ENCODE peak calls at places on chromosome 16, in four cellular contexts. U is Peyer's patch; Q is naive thymus-derived CD4-positive, alpha-beta T cell; L is endodermal cell. P is an unnamed sample.

GRCh38 chr16:18958621-18959578 is 24.8 kb upstream of the TMC7 start:
- DNase-seq in U (no peak), Q (no peak), L (no peak), P (no peak)

GRCh38 chr16:23145608-23146007 is 3.6 kb downstream of the USP31 start:
- DNase-seq in U (no peak), Q (no peak), L (no peak), P (no peak)

GRCh38 chr16:88387941-88388627 is 5.3 kb downstream of the ZNF469 start:
- DNase-seq in U (no peak), Q (no peak), L (no peak), P (no peak)

GRCh38 chr16:52050418-52050817 is 496.5 kb downstream of the TOX3 start:
- DNase-seq in U (no peak), Q (no peak), L (no peak), P (no peak)

GRCh38 chr16:77603656-77604055 is 118.7 kb upstream of the NUDT7 start:
- DNase-seq in U (no peak), Q (no peak), L (no peak), P (no peak)

GRCh38 chr16:29111421-29111820 is 126.6 kb downstream of the LAT start:
- DNase-seq in U (no peak), Q (no peak), L (no peak), P (no peak)

GRCh38 chr16:11448796-11449416 is 103.6 kb downstream of the RMI2 start:
- DNase-seq in U (no peak), Q (no peak), L (no peak), P (no peak)

GRCh38 chr16:2912330-2913199 is 834 bp downstream of the FLYWCH1 start:
- DNase-seq in U (peak; percentile 65), Q (peak; percentile 34), L (peak; percentile 68), P (peak; percentile 38)

GRCh38 chr16:8026450-8026849 is 563.9 kb downstream of the TMEM114 start:
- DNase-seq in U (no peak), Q (no peak), L (peak; percentile 86), P (peak; percentile 20)

GRCh38 chr16:11725457-11725856 is 17.2 kb downstream of the TXNDC11 start:
- DNase-seq in U (no peak), Q (no peak), L (no peak), P (no peak)

GRCh38 chr16:11792404-11793260 is 4.4 kb downstream of the ZC3H7A start:
- DNase-seq in U (peak; percentile 75), Q (peak; percentile 47), L (no peak), P (no peak)

GRCh38 chr16:84156342-84156784 is 11.3 kb downstream of the DNAAF1 start:
- DNase-seq in U (no peak), Q (no peak), L (no peak), P (no peak)

GRCh38 chr16:1932050-1933028 is 10.7 kb downstream of the MSRB1 start:
- DNase-seq in U (peak; percentile 62), Q (no peak), L (peak; percentile 86), P (peak; percentile 90)

GRCh38 chr16:28985611-28986041 is 774 bp downstream of the LAT start:
- DNase-seq in U (no peak), Q (no peak), L (no peak), P (peak; percentile 28)

GRCh38 chr16:57304169-57305061 is 19.9 kb upstream of the PLLP start:
- DNase-seq in U (peak; percentile 72), Q (no peak), L (no peak), P (no peak)

GRCh38 chr16:89906141-89907025 is 12.3 kb upstream of the MC1R start:
- DNase-seq in U (no peak), Q (no peak), L (no peak), P (no peak)

GRCh38 chr16:31112711-31113419 is 4.6 kb upstream of the KAT8 start:
- DNase-seq in U (no peak), Q (no peak), L (no peak), P (peak; percentile 10)

GRCh38 chr16:15899538-15900100 is 11.2 kb upstream of the CEP20 start:
- DNase-seq in U (peak; percentile 80), Q (no peak), L (peak; percentile 71), P (no peak)

GRCh38 chr16:27446721-27447120 is 44.7 kb downstream of the IL21R start:
- DNase-seq in U (peak; percentile 80), Q (peak; percentile 85), L (no peak), P (no peak)

GRCh38 chr16:72937916-72938315 is 110.0 kb downstream of the ZFHX3 start:
- DNase-seq in U (no peak), Q (no peak), L (no peak), P (no peak)

GRCh38 chr16:10970065-10970464 is 25.7 kb downstream of the CLEC16A start:
- DNase-seq in U (no peak), Q (no peak), L (no peak), P (no peak)

GRCh38 chr16:79484237-79484636 is 116.3 kb downstream of the MAF start:
- DNase-seq in U (no peak), Q (no peak), L (no peak), P (no peak)

GRCh38 chr16:88374736-88375135 is 8.0 kb upstream of the ZNF469 start:
- DNase-seq in U (no peak), Q (no peak), L (no peak), P (no peak)

GRCh38 chr16:3461120-3461519 is 17.6 kb downstream of the NAA60 start:
- DNase-seq in U (peak; percentile 47), Q (peak; percentile 70), L (peak; percentile 66), P (peak; percentile 29)

GRCh38 chr16:72939247-72939646 is 108.7 kb downstream of the ZFHX3 start:
- DNase-seq in U (no peak), Q (no peak), L (no peak), P (no peak)

GRCh38 chr16:51039638-51040331 is 111.3 kb downstream of the SALL1 start:
- DNase-seq in U (no peak), Q (no peak), L (peak; percentile 60), P (no peak)

GRCh38 chr16:66604376-66605176 is at the start of gene CMTM3:
- DNase-seq in U (peak; percentile 79), Q (peak; percentile 76), L (peak; percentile 93), P (peak; percentile 98)

GRCh38 chr16:11625769-11626168 is 39.0 kb upstream of the LITAF start:
- DNase-seq in U (no peak), Q (no peak), L (no peak), P (no peak)

GRCh38 chr16:5508371-5508770 is 410.8 kb upstream of the EEF2KMT start:
- DNase-seq in U (no peak), Q (no peak), L (no peak), P (no peak)

DNA sequence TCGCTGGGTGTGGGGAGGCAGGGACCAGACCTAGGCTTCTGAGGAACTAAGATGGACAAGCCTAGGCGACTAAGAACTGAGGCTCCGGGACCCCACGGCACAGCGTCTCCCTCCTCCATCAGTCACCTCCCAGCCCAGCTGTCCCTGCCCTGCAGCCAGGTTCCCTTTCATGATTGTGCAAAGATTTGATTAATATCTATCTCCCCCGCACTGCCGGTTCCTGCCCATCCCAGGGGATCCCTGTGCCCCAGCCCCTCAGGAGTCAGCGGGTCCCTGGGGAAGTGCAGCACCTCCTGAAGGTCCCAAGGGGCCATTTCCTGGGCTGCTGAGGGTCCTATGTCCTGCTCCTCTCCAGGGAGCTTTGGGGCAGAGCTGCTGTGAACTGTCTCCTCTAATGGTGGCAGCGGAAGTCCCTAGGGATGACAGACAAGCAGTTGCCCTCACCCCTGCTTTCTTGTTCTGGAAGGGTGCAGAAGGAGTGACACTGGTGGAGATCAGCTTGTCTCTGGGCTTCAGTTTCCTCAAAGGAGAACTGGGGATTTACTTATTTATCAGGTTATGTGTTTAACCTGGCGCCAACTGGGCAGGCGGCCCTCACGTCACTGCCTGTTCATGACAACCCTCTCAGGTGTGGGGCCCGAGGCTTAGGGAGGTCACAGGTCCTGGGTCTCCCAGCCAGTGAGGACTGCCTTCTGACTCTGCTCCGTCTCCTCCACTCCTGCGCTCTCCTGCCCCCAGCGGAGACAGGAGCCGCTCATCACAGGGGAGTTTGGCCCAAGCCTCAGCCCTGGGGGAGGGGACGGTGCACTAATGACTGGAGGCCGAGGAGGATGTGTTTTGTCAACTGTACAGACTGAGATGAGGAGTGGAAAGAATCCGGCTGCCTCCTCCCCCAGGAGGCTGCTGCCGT is 1.9 kb upstream of the C16orf74 start:
- DNase-seq in U (no peak), Q (no peak), L (peak; percentile 88), P (peak; percentile 86)
- H3K4me3 ChIP-seq in U (no peak overlapping the region), Q (no peak overlapping the region), L (no peak overlapping the region), P (no peak overlapping the region)

GRCh38 chr16:81376880-81377279 is 62.1 kb downstream of the GAN start:
- DNase-seq in U (no peak), Q (no peak), L (no peak), P (no peak)
- H3K36me3 ChIP-seq in U (no peaks in the 10 kb centered on the region), Q (peaks cover 28% of the 10 kb centered on the region), L (peaks cover 53% of the 10 kb centered on the region), P (peaks cover 5% of the 10 kb centered on the region)

GRCh38 chr16:58465817-58466216 is 34.1 kb upstream of the NDRG4 start:
- DNase-seq in U (no peak), Q (no peak), L (no peak), P (no peak)
- H3K27me3 ChIP-seq in U (no peaks in the 10 kb centered on the region), Q (no peaks in the 10 kb centered on the region), L (peaks cover 16% of the 10 kb centered on the region), P (peaks cover 51% of the 10 kb centered on the region)

GRCh38 chr16:49280022-49280741 is 1.5 kb downstream of the CBLN1 start:
- DNase-seq in U (no peak), Q (no peak), L (peak; percentile 89), P (peak; percentile 81)
- H3K4me3 ChIP-seq in U (no peak overlapping the region), Q (no peak overlapping the region), L (peak overlapping the region; percentile 50), P (peak overlapping the region; percentile 30)

GRCh38 chr16:260326-260725 is 15.4 kb downstream of the RGS11 start:
- DNase-seq in U (no peak), Q (no peak), L (no peak), P (no peak)

GRCh38 chr16:259814-260253 is 15.9 kb downstream of the RGS11 start:
- DNase-seq in U (no peak), Q (no peak), L (no peak), P (peak; percentile 50)

GRCh38 chr16:262121-262745 is 13.5 kb downstream of the RGS11 start:
- DNase-seq in U (no peak), Q (no peak), L (no peak), P (peak; percentile 46)

GRCh38 chr16:259226-259625 is 16.5 kb downstream of the RGS11 start:
- DNase-seq in U (no peak), Q (no peak), L (no peak), P (no peak)

GRCh38 chr16:261031-261691 is 14.6 kb downstream of the RGS11 start:
- DNase-seq in U (no peak), Q (no peak), L (no peak), P (no peak)
- H3K36me3 ChIP-seq in U (no peaks in the 10 kb centered on the region), Q (peaks cover 62% of the 10 kb centered on the region), L (peaks cover 1% of the 10 kb centered on the region), P (peaks cover 8% of the 10 kb centered on the region)

DNA sequence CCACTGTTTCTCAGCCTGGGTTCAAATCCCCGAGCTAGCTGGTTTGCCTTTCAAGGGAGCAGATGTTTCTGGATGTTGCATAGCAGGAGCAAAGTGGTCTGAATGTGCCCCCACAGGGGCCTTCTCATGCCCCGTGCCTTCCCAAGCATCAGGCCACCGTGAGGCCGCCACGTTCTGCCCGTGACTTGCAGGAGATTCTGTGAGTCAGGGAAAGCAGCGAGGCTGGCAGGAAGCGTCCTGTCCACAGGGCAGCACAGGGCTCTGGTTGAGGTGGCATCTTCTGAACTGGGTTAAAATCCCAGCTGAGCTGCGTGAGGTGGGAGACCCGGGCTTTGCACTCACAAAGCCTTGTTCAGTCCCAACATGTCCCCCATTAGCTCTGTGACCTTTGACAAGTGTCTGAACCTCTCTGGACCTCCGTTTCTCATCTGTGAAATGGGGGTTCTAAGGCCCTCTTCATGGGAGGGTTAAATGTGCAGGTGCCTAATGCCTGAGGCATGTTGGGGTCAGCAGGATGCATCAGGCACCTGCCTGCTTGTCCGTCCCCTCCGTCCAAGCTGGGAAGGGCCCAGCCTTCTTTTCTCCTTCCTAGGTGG is 94.8 kb upstream of the PLCG2 start:
- DNase-seq in U (no peak), Q (no peak), L (no peak), P (no peak)
- H3K27me3 ChIP-seq in U (no peaks in the 10 kb centered on the region), Q (no peaks in the 10 kb centered on the region), L (no peaks in the 10 kb centered on the region), P (no peaks in the 10 kb centered on the region)

GRCh38 chr16:21262779-21263639 is 15.1 kb downstream of the CRYM start:
- DNase-seq in U (no peak), Q (no peak), L (no peak), P (no peak)
- H3K4me3 ChIP-seq in U (no peak overlapping the region), Q (no peak overlapping the region), L (no peak overlapping the region), P (no peak overlapping the region)

P was measured in H7.